ENCODE peak calls at places on chromosomes 7 and 10, in seven cellular contexts. P is activated CD8-positive, alpha-beta memory T cell treated with anti-CD3 and anti-CD28 coated beads, Interleukin-2, amount 50 U/mL, for 48 hours; R is upper lobe of right lung; O is NCI-H1417; V is GM13977; X is GM12878; U is kidney. B is an unnamed sample.

GRCh38 chr10:71742301-71743098 is 22.9 kb upstream of the C10orf105 start:
- DNase-seq in P (no peak), U (peak), O (no peak), X (no peak), R (no peak), V (no peak), B (no peak)

GRCh38 chr10:5033061-5033770 is 29.6 kb upstream of the AKR1C2 start:
- DNase-seq in O (no peak), U (no peak), X (no peak), P (no peak), R (no peak), V (no peak), B (no peak)

GRCh38 chr10:63713191-63714144 is 192.3 kb downstream of the REEP3 start:
- DNase-seq in U (peak), V (no peak), P (no peak), X (no peak), R (no peak), O (peak), B (no peak)

GRCh38 chr10:80470266-80470665 is 16.2 kb downstream of the TSPAN14 start:
- DNase-seq in U (no peak), R (no peak), X (no peak), V (no peak), P (no peak), O (no peak), B (no peak)

GRCh38 chr10:24333736-24334135 is 124.8 kb downstream of the KIAA1217 start:
- DNase-seq in X (no peak), O (no peak), U (no peak), R (no peak), V (no peak), P (no peak), B (no peak)

GRCh38 chr10:98340946-98341345 is 73.0 kb upstream of the LOXL4 start:
- DNase-seq in R (no peak), O (no peak), P (no peak), V (no peak), X (no peak), U (no peak), B (no peak)

GRCh38 chr10:7408494-7409044 is 2.3 kb downstream of the SFMBT2 start:
- DNase-seq in X (no peak), P (peak), U (peak), O (peak), R (peak), V (peak), B (peak)

GRCh38 chr7:136530831-136531230 is 337.6 kb upstream of the CHRM2 start:
- DNase-seq in P (no peak), R (no peak), U (no peak), X (no peak), O (no peak), V (no peak), B (no peak)

GRCh38 chr10:130040351-130040750 is 70.3 kb downstream of the C10orf143 start:
- DNase-seq in X (no peak), V (no peak), P (no peak), O (no peak), R (peak), U (no peak), B (no peak)

GRCh38 chr10:12980080-12980656 is 21.3 kb downstream of the CCDC3 start:
- DNase-seq in P (no peak), X (no peak), O (peak), U (no peak), R (no peak), V (no peak), B (no peak)

GRCh38 chr10:122127943-122128342 is 139.0 kb downstream of the TACC2 start:
- DNase-seq in U (peak), P (no peak), R (no peak), X (no peak), V (no peak), O (no peak), B (no peak)